ENCODE peak calls at places on chromosomes 12 and 14, in seven cellular contexts. I, X, S, V, H, P and N are unnamed samples.

GRCh38 chr12:106517314-106517713 is 65.5 kb upstream of the RFX4 start:
- DNase-seq in I (no peak), X (no peak), S (no peak), V (no peak), H (no peak), P (no peak), N (no peak)

GRCh38 chr12:28512876-28513275 is 322.6 kb downstream of the CCDC91 start:
- DNase-seq in I (no peak), X (no peak), S (no peak), V (no peak), H (peak), P (no peak), N (peak)

GRCh38 chr12:103833095-103833777 is 7.8 kb downstream of the NT5DC3 start:
- DNase-seq in I (no peak), X (peak), S (no peak), V (no peak), H (peak), P (no peak), N (peak)

GRCh38 chr12:93683410-93683809 is 6.2 kb downstream of the CRADD start:
- DNase-seq in I (no peak), X (no peak), S (no peak), V (no peak), H (no peak), P (no peak), N (no peak)

GRCh38 chr14:96255501-96256366 is at the start of gene BDKRB1:
- DNase-seq in I (no peak), X (no peak), S (no peak), V (no peak), H (peak), P (peak), N (peak)

GRCh38 chr12:50581226-50582184 is 76.7 kb downstream of the DIP2B start:
- DNase-seq in I (no peak), X (no peak), S (no peak), V (no peak), H (peak), P (peak), N (peak)

GRCh38 chr12:119061208-119061796 is 80.0 kb downstream of the SRRM4 start:
- DNase-seq in I (peak), X (peak), S (peak), V (no peak), H (peak), P (peak), N (peak)

GRCh38 chr14:91155626-91156089 is 41.8 kb downstream of the DGLUCY start:
- DNase-seq in I (no peak), X (no peak), S (no peak), V (no peak), H (no peak), P (no peak), N (no peak)

GRCh38 chr14:65471038-65471878 is 58.7 kb downstream of the FUT8 start:
- DNase-seq in I (no peak), X (peak), S (no peak), V (no peak), H (no peak), P (no peak), N (no peak)

GRCh38 chr14:60651936-60652673 is 2.8 kb upstream of the SIX1 start:
- DNase-seq in I (no peak), X (no peak), S (no peak), V (peak), H (no peak), P (no peak), N (no peak)

GRCh38 chr14:20748439-20748838 is 2.8 kb downstream of the EDDM3A start:
- DNase-seq in I (no peak), X (no peak), S (no peak), V (no peak), H (no peak), P (no peak), N (no peak)

GRCh38 chr12:110733089-110733715 is 9.5 kb downstream of the PPP1CC start:
- DNase-seq in I (no peak), X (no peak), S (no peak), V (no peak), H (peak), P (peak), N (no peak)

GRCh38 chr14:105485720-105486332 is 860 bp upstream of the CRIP1 start:
- DNase-seq in I (no peak), X (peak), S (peak), V (peak), H (no peak), P (no peak), N (peak)

GRCh38 chr12:110038741-110039084 is 9.6 kb downstream of the C12orf76 start:
- DNase-seq in I (no peak), X (no peak), S (no peak), V (no peak), H (no peak), P (no peak), N (no peak)

GRCh38 chr12:10612954-10613333 is 465 bp downstream of the MAGOHB start:
- DNase-seq in I (no peak), X (peak), S (no peak), V (no peak), H (no peak), P (no peak), N (no peak)

GRCh38 chr12:43737646-43738045 is 20.9 kb downstream of the PUS7L start:
- DNase-seq in I (no peak), X (no peak), S (no peak), V (no peak), H (peak), P (peak), N (peak)

GRCh38 chr12:79848321-79848720 is 86.6 kb downstream of the PPP1R12A start:
- DNase-seq in I (no peak), X (no peak), S (no peak), V (no peak), H (peak), P (peak), N (no peak)

GRCh38 chr14:35495278-35495677 is 38.7 kb upstream of the INSM2 start:
- DNase-seq in I (no peak), X (no peak), S (no peak), V (no peak), H (no peak), P (no peak), N (no peak)

GRCh38 chr14:70585221-70585620 is 15.2 kb downstream of the MED6 start:
- DNase-seq in I (no peak), X (peak), S (peak), V (no peak), H (peak), P (no peak), N (no peak)

GRCh38 chr14:61322799-61323290 is 1.5 kb downstream of the PRKCH start:
- DNase-seq in I (no peak), X (no peak), S (peak), V (no peak), H (no peak), P (peak), N (peak)

GRCh38 chr12:71567562-71567961 is 96.1 kb downstream of the ZFC3H1 start:
- DNase-seq in I (no peak), X (peak), S (no peak), V (no peak), H (no peak), P (no peak), N (no peak)

GRCh38 chr12:13073191-13073590 is 29.0 kb downstream of the FAM234B start:
- DNase-seq in I (no peak), X (no peak), S (no peak), V (no peak), H (peak), P (no peak), N (no peak)

GRCh38 chr14:68910540-68910939 is 68.6 kb downstream of the ACTN1 start:
- DNase-seq in I (no peak), X (no peak), S (no peak), V (no peak), H (no peak), P (peak), N (peak)

GRCh38 chr12:65634626-65635331 is 189.5 kb upstream of the HMGA2 start:
- DNase-seq in I (no peak), X (no peak), S (peak), V (no peak), H (peak), P (peak), N (no peak)

GRCh38 chr14:38721822-38722431 is 381.1 kb downstream of the SEC23A start:
- DNase-seq in I (peak), X (peak), S (peak), V (peak), H (peak), P (peak), N (peak)

GRCh38 chr14:23008836-23009235 is 1.1 kb downstream of the C14orf93 start:
- DNase-seq in I (no peak), X (peak), S (no peak), V (no peak), H (peak), P (no peak), N (no peak)

GRCh38 chr12:7042847-7043246 is 17.7 kb upstream of the C1S start:
- DNase-seq in I (no peak), X (peak), S (peak), V (no peak), H (peak), P (peak), N (peak)

GRCh38 chr14:53167602-53168328 is 14.6 kb upstream of the DDHD1 start:
- DNase-seq in I (no peak), X (no peak), S (no peak), V (no peak), H (peak), P (peak), N (peak)

GRCh38 chr12:94184995-94185711 is 36.8 kb downstream of the PLXNC1 start:
- DNase-seq in I (no peak), X (peak), S (no peak), V (no peak), H (no peak), P (no peak), N (no peak)

GRCh38 chr12:59736786-59737185 is 141.0 kb downstream of the SLC16A7 start:
- DNase-seq in I (no peak), X (peak), S (no peak), V (peak), H (peak), P (peak), N (peak)

GRCh38 chr12:2092890-2093289 is 40.1 kb downstream of the CACNA1C start:
- DNase-seq in I (no peak), X (no peak), S (no peak), V (no peak), H (peak), P (no peak), N (peak)

GRCh38 chr14:89845346-89845745 is 109.2 kb downstream of the EFCAB11 start:
- DNase-seq in I (no peak), X (no peak), S (peak), V (no peak), H (peak), P (peak), N (peak)

GRCh38 chr12:57389033-57389432 is 41.8 kb downstream of the R3HDM2 start:
- DNase-seq in I (no peak), X (no peak), S (peak), V (no peak), H (peak), P (peak), N (peak)

GRCh38 chr12:124632510-124632909 is 65.1 kb upstream of the NCOR2 start:
- DNase-seq in I (no peak), X (no peak), S (peak), V (no peak), H (no peak), P (peak), N (peak)

GRCh38 chr12:119082496-119082895 is 96.2 kb upstream of the HSPB8 start:
- DNase-seq in I (no peak), X (no peak), S (no peak), V (no peak), H (no peak), P (no peak), N (no peak)

GRCh38 chr14:80781968-80782367 is 159.6 kb downstream of the CEP128 start:
- DNase-seq in I (no peak), X (no peak), S (no peak), V (no peak), H (no peak), P (peak), N (peak)

GRCh38 chr14:94375552-94376107 is 12.8 kb downstream of the SERPINA1 start:
- DNase-seq in I (no peak), X (no peak), S (no peak), V (no peak), H (no peak), P (no peak), N (no peak)